ENCODE peak calls at places on chromosome 9, in five cellular contexts. K, S, L, C and F are unnamed samples.

GRCh38 chr9:68515304-68516017 is 25.2 kb downstream of the TMEM252 start:
- DNase-seq in K (no peak), S (no peak), L (peak), C (no peak), F (peak)

GRCh38 chr9:127457191-127457878 is 6.0 kb downstream of the LRSAM1 start:
- DNase-seq in K (no peak), S (no peak), L (no peak), C (no peak), F (no peak)

GRCh38 chr9:93686880-93687236 is 110.5 kb downstream of the PHF2 start:
- DNase-seq in K (no peak), S (no peak), L (no peak), C (no peak), F (no peak)

GRCh38 chr9:8835291-8835690 is 1035.7 kb upstream of the DMAC1 start:
- DNase-seq in K (no peak), S (no peak), L (no peak), C (no peak), F (no peak)

GRCh38 chr9:93466416-93467061 is 13.2 kb upstream of the FAM120AOS start:
- DNase-seq in K (no peak), S (no peak), L (no peak), C (no peak), F (no peak)

GRCh38 chr9:93378276-93378675 is 73.2 kb upstream of the FAM120A start:
- DNase-seq in K (no peak), S (no peak), L (no peak), C (no peak), F (peak)

GRCh38 chr9:127711831-127712274 is 3.6 kb downstream of the PTRH1 start:
- DNase-seq in K (no peak), S (no peak), L (no peak), C (no peak), F (no peak)

GRCh38 chr9:100222674-100223073 is 123.6 kb downstream of the INVS start:
- DNase-seq in K (no peak), S (no peak), L (peak), C (peak), F (peak)

GRCh38 chr9:34417734-34418133 is 40.6 kb downstream of the FAM219A start:
- DNase-seq in K (no peak), S (no peak), L (no peak), C (no peak), F (no peak)

GRCh38 chr9:83967083-83967482 is 12.9 kb downstream of the HNRNPK start:
- DNase-seq in K (no peak), S (no peak), L (no peak), C (no peak), F (no peak)

GRCh38 chr9:71446499-71447411 is 321.6 kb downstream of the CEMIP2 start:
- DNase-seq in K (peak), S (peak), L (peak), C (peak), F (peak)

GRCh38 chr9:88535932-88536324 is 950 bp downstream of the NXNL2 start:
- DNase-seq in K (no peak), S (no peak), L (no peak), C (no peak), F (no peak)

GRCh38 chr9:18798106-18798505 is 234.9 kb downstream of the SAXO1 start:
- DNase-seq in K (no peak), S (no peak), L (no peak), C (no peak), F (no peak)

GRCh38 chr9:73116030-73116429 is 35.6 kb upstream of the ANXA1 start:
- DNase-seq in K (no peak), S (no peak), L (peak), C (peak), F (peak)

GRCh38 chr9:73114958-73115357 is 36.7 kb upstream of the ANXA1 start:
- DNase-seq in K (no peak), S (no peak), L (no peak), C (no peak), F (no peak)

GRCh38 chr9:73118297-73118696 is 33.4 kb upstream of the ANXA1 start:
- DNase-seq in K (no peak), S (no peak), L (no peak), C (no peak), F (no peak)

GRCh38 chr9:73118898-73119554 is 32.6 kb upstream of the ANXA1 start:
- DNase-seq in K (no peak), S (no peak), L (peak), C (no peak), F (peak)

DNA sequence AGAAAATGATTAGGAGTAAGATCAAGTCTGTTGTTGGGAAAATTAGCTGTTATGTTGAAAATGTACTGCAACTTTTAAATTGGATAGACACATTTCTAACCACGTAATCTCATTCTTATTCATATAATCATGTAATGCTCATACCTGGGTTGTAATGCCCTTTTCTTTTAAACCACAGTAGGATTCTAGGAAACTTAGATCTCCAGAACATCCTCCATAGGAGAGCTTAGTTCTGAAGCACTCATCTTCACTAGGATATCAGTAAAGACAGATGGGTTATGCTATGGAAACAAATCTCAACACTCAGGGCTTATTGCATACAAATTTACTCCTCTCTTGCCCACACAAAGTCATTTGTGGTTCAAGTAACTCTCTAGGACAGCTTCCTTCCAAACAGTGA is 34.8 kb upstream of the ANXA1 start:
- DNase-seq in K (no peak), S (no peak), L (no peak), C (no peak), F (no peak)
- TF ChIP-seq CTCF in K (no peak), S (no peak), L (no peak), C (no peak), F (no peak)

GRCh38 chr9:129122133-129122532 is 10.9 kb downstream of the PTPA start:
- DNase-seq in K (no peak), S (no peak), L (no peak), C (no peak), F (no peak)

GRCh38 chr9:129125478-129125877 is 14.3 kb downstream of the PTPA start:
- DNase-seq in K (no peak), S (no peak), L (peak), C (peak), F (peak)

GRCh38 chr9:129126789-129127618 is 15.8 kb downstream of the PTPA start:
- DNase-seq in K (peak), S (no peak), L (no peak), C (no peak), F (no peak)

GRCh38 chr9:129121483-129121882 is 10.3 kb downstream of the PTPA start:
- DNase-seq in K (no peak), S (no peak), L (no peak), C (no peak), F (no peak)

DNA sequence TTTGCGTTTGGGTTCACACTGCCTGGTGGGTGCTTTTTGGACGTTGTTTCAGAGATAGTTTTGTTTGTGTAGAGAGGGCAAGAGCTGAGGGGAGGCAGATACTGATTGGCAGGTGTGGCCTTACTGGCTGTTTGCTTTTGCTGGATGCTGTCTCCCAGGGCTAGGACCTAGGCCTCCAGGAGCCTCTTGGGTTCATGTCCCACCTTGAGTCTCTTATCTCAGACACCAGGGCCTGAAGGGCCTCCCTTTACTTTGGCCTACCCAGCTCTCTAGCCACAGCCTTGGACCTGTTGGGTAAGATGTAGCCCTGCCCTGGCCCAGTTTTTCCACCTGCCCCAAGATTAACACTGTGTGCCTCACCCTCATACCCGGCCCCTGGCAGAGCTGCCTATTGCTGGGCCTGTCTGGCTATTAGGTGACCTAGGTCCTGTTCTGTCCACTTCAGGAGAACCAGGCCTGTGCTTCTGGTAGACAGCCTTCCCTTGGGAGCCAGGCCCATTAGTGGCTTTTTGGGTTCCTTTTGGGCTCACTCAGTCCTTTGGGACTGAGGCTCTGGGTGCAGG is 13.4 kb downstream of the PTPA start:
- DNase-seq in K (no peak), S (no peak), L (no peak), C (no peak), F (no peak)
- TF ChIP-seq CTCF in K (no peak), S (no peak), L (no peak), C (no peak), F (no peak)

GRCh38 chr9:78033870-78034269 is 2.3 kb upstream of the GNAQ start:
- DNase-seq in K (no peak), S (no peak), L (no peak), C (no peak), F (no peak)
- TF ChIP-seq CTCF in K (no peak), S (no peak), L (no peak), C (no peak), F (no peak)

GRCh38 chr9:98538203-98538602 is 170.5 kb downstream of the GABBR2 start:
- DNase-seq in K (no peak), S (no peak), L (no peak), C (no peak), F (no peak)
- TF ChIP-seq CTCF in K (peak), S (no peak), L (peak), C (no peak), F (no peak)

GRCh38 chr9:135437259-135437658 is 42.3 kb upstream of the PPP1R26 start:
- DNase-seq in K (no peak), S (no peak), L (no peak), C (no peak), F (no peak)

GRCh38 chr9:135443811-135444470 is 35.6 kb upstream of the PPP1R26 start:
- DNase-seq in K (no peak), S (peak), L (no peak), C (no peak), F (no peak)

GRCh38 chr9:135439916-135440315 is 39.7 kb upstream of the PPP1R26 start:
- DNase-seq in K (no peak), S (no peak), L (no peak), C (no peak), F (no peak)

DNA sequence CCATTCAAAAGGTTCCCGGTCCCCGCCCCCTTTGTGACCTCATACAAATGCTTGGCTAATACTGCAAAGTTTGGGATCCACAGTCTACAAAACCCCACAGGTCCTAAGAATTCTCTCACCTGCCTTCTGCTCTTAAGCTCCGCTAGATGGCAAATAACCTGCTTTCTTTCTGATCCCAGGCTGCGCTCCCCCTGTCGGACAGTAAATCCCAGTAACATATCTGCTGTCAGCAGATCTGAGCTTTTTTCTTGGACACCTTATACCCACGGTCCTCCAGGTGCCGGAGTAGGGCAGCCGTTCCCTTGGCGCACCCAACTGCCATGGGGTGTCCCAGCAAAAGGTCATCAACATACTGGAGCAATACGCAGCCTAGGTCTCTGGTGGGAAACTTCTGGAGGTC is 39.0 kb upstream of the PPP1R26 start:
- DNase-seq in K (no peak), S (no peak), L (no peak), C (no peak), F (no peak)
- TF ChIP-seq CTCF in K (no peak), S (no peak), L (no peak), C (no peak), F (no peak)

GRCh38 chr9:90894956-90895687 is 93.5 kb downstream of the SYK start:
- DNase-seq in K (no peak), S (peak), L (peak), C (no peak), F (no peak)
- TF ChIP-seq CTCF in K (peak), S (peak), L (peak), C (peak), F (peak)

GRCh38 chr9:28941856-28942255 is 1368.6 kb upstream of the C9orf72 start:
- DNase-seq in K (no peak), S (no peak), L (no peak), C (no peak), F (no peak)

GRCh38 chr9:28934111-28934510 is 1360.8 kb upstream of the C9orf72 start:
- DNase-seq in K (no peak), S (no peak), L (no peak), C (no peak), F (no peak)

GRCh38 chr9:28942941-28943340 is 1369.7 kb upstream of the C9orf72 start:
- DNase-seq in K (no peak), S (no peak), L (no peak), C (no peak), F (no peak)

DNA sequence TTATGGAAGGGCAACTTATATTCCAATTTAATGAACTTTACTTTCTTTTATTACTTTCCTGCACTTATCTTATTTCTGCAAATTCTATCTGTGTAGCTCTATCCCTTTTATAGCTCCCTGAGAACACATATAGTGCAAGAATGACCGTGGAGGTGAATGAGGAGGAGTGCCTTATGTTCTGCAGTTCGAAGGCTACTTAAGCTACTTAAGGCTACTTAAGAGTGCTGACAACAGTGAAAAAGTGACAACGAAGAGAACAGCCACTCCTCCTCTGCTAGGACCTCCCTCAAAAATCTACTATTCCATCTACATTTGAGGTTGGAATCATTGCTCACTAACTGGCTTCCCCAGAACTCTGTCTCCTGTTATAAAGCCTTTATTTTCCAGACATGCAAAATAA is 1365.7 kb upstream of the C9orf72 start:
- DNase-seq in K (no peak), S (no peak), L (no peak), C (no peak), F (no peak)
- TF ChIP-seq CTCF in K (no peak), S (no peak), L (no peak), C (no peak), F (no peak)